ENCODE peak calls at places on chromosomes 3 and 15, in four cellular contexts. One of them, this sample, is unnamed.

GRCh38 chr3:152213086-152213674 is 55.5 kb upstream of the MBNL1 start:
- DNase-seq in activated gamma-delta T cell treated with Interleukin-2 at 50 U/mL for 16 hours: no peak
- DNase-seq in EH: no peak
- DNase-seq in stimulated activated CD4-positive, alpha-beta T cell treated with anti-CD3 and anti-CD28 coated beads, Interleukin-15, amount 100 ng/mL, for 1 hour: no peak
- DNase-seq in this sample: no peak

GRCh38 chr15:76260246-76260938 is 50.9 kb downstream of the ETFA start:
- DNase-seq in EH: no peak
- DNase-seq in activated gamma-delta T cell treated with Interleukin-2 at 50 U/mL for 16 hours: no peak
- DNase-seq in stimulated activated CD4-positive, alpha-beta T cell treated with anti-CD3 and anti-CD28 coated beads, Interleukin-15, amount 100 ng/mL, for 1 hour: no peak
- DNase-seq in this sample: no peak

GRCh38 chr3:104952160-104952559 is 414.5 kb upstream of the ALCAM start:
- DNase-seq in EH: no peak
- DNase-seq in activated gamma-delta T cell treated with Interleukin-2 at 50 U/mL for 16 hours: no peak
- DNase-seq in stimulated activated CD4-positive, alpha-beta T cell treated with anti-CD3 and anti-CD28 coated beads, Interleukin-15, amount 100 ng/mL, for 1 hour: no peak
- DNase-seq in this sample: no peak

GRCh38 chr3:27387625-27388024 is 18.4 kb upstream of the NEK10 start:
- DNase-seq in EH: peak
- DNase-seq in activated gamma-delta T cell treated with Interleukin-2 at 50 U/mL for 16 hours: no peak
- DNase-seq in stimulated activated CD4-positive, alpha-beta T cell treated with anti-CD3 and anti-CD28 coated beads, Interleukin-15, amount 100 ng/mL, for 1 hour: no peak
- DNase-seq in this sample: no peak

GRCh38 chr3:20576228-20576627 is 390.2 kb upstream of the SGO1 start:
- DNase-seq in activated gamma-delta T cell treated with Interleukin-2 at 50 U/mL for 16 hours: no peak
- DNase-seq in EH: peak
- DNase-seq in stimulated activated CD4-positive, alpha-beta T cell treated with anti-CD3 and anti-CD28 coated beads, Interleukin-15, amount 100 ng/mL, for 1 hour: no peak
- DNase-seq in this sample: no peak

GRCh38 chr3:37905987-37906674 is 44.5 kb downstream of the CTDSPL start:
- DNase-seq in stimulated activated CD4-positive, alpha-beta T cell treated with anti-CD3 and anti-CD28 coated beads, Interleukin-15, amount 100 ng/mL, for 1 hour: no peak
- DNase-seq in activated gamma-delta T cell treated with Interleukin-2 at 50 U/mL for 16 hours: no peak
- DNase-seq in EH: peak
- DNase-seq in this sample: peak

GRCh38 chr3:143065364-143065763 is 54.2 kb upstream of the CHST2 start:
- DNase-seq in activated gamma-delta T cell treated with Interleukin-2 at 50 U/mL for 16 hours: no peak
- DNase-seq in EH: no peak
- DNase-seq in stimulated activated CD4-positive, alpha-beta T cell treated with anti-CD3 and anti-CD28 coated beads, Interleukin-15, amount 100 ng/mL, for 1 hour: no peak
- DNase-seq in this sample: no peak

GRCh38 chr15:99755692-99756409 is 22.6 kb upstream of the LYSMD4 start:
- DNase-seq in activated gamma-delta T cell treated with Interleukin-2 at 50 U/mL for 16 hours: peak
- DNase-seq in EH: peak
- DNase-seq in stimulated activated CD4-positive, alpha-beta T cell treated with anti-CD3 and anti-CD28 coated beads, Interleukin-15, amount 100 ng/mL, for 1 hour: no peak
- DNase-seq in this sample: peak